ENCODE peak calls at places on chromosomes 4 and X, in nine cellular contexts. S is HL-60; O is CD8-positive, alpha-beta T cell; W is uterus; I is pancreas; R is suprapubic skin; Z is OCI-LY7; D is adrenal gland; B is left ventricle myocardium inferior. A is an unnamed sample.
A peak's percentile ranks its signal among the peaks of the same experiment; 100 is the strongest.

GRCh38 chr4:113837397-113837796 is 75.9 kb upstream of the CAMK2D start:
- DNase-seq in W (no peak), R (no peak), S (peak; percentile 52), O (no peak), D (no peak), B (no peak), Z (peak; percentile 84), I (no peak), A (peak; percentile 88)

GRCh38 chr4:7738458-7739076 is 201.1 kb downstream of the AFAP1 start:
- DNase-seq in I (no peak), D (no peak), W (no peak), B (peak; percentile 7), Z (no peak), R (no peak), S (no peak), O (no peak), A (no peak)

GRCh38 chrX:153920546-153920945 is 5.5 kb downstream of the ARHGAP4 start:
- DNase-seq in S (no peak), R (no peak), D (no peak), I (no peak), O (no peak), W (no peak), B (no peak), Z (no peak), A (no peak)

GRCh38 chr4:37685211-37685725 is 908 bp downstream of the RELL1 start:
- DNase-seq in B (no peak), D (no peak), S (peak; percentile 58), O (no peak), I (no peak), W (no peak), R (no peak), Z (peak; percentile 65), A (peak; percentile 62)

GRCh38 chr4:104693601-104694201 is 199.0 kb upstream of the CXXC4 start:
- DNase-seq in S (peak; percentile 11), B (no peak), O (no peak), R (no peak), I (no peak), D (no peak), W (no peak), Z (peak; percentile 13), A (peak; percentile 5)

GRCh38 chrX:115625577-115626301 is 64.8 kb downstream of the PLS3 start:
- DNase-seq in Z (no peak), I (no peak), D (no peak), W (no peak), O (no peak), B (no peak), R (no peak), S (no peak), A (no peak)

GRCh38 chr4:2937146-2937857 is 25.9 kb downstream of the NOP14 start:
- DNase-seq in S (no peak), I (peak; percentile 34), R (peak; percentile 72), D (peak; percentile 68), O (no peak), W (peak; percentile 21), B (peak; percentile 18), Z (no peak), A (no peak)

GRCh38 chr4:11623726-11624037 is 195.0 kb upstream of the HS3ST1 start:
- DNase-seq in S (no peak), Z (no peak), W (no peak), I (no peak), D (no peak), B (peak; percentile 25), O (no peak), R (no peak), A (peak; percentile 62)

GRCh38 chr4:171007618-171008390 is 805.4 kb upstream of the GALNTL6 start:
- DNase-seq in Z (no peak), W (no peak), O (no peak), S (no peak), R (no peak), I (no peak), D (no peak), B (no peak), A (no peak)

GRCh38 chrX:1466971-1467561 is 14.4 kb upstream of the ASMTL start:
- DNase-seq in S (peak; percentile 51), R (no peak), Z (peak; percentile 90), O (no peak), B (no peak), D (no peak), I (no peak), W (no peak), A (no peak)

GRCh38 chr4:56028165-56028564 is 79.4 kb downstream of the CEP135 start:
- DNase-seq in R (no peak), W (no peak), S (no peak), D (no peak), Z (no peak), I (no peak), O (no peak), B (no peak), A (no peak)

GRCh38 chr4:127616898-127617297 is 15.9 kb upstream of the INTU start:
- DNase-seq in B (no peak), Z (no peak), D (peak; percentile 27), R (no peak), W (no peak), S (no peak), I (no peak), O (no peak), A (no peak)

GRCh38 chr4:126364290-126364978 is 1049.7 kb downstream of the FAT4 start:
- DNase-seq in O (no peak), R (no peak), Z (no peak), I (no peak), B (no peak), W (no peak), D (no peak), S (no peak), A (no peak)

GRCh38 chrX:45445745-45446412 is 245.2 kb upstream of the DIPK2B start:
- DNase-seq in W (no peak), Z (no peak), S (no peak), O (no peak), B (no peak), R (no peak), D (peak; percentile 27), I (no peak), A (no peak)

GRCh38 chr4:8303485-8304281 is 34.1 kb downstream of the HTRA3 start:
- DNase-seq in B (peak; percentile 5), S (peak; percentile 25), Z (no peak), I (no peak), R (peak; percentile 14), W (peak; percentile 11), O (no peak), D (peak; percentile 76), A (no peak)

DNA sequence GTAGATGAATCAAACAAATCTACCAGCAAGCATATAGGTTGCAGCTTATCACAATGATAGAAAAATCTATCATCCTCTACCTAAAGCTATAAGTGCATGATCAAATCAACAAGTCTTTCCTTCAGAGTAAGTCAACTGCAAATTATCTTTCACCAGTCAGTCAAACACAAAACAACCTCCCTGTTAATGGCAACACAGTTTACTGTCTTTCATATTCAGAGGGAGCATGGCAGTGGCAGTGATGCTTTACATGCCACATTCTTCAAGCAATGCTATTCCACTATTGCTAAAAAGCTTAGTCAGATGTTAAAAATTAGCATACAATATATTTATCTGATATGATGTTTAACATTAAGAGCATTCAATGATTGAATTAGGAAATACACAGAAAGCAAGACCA is 245.1 kb upstream of the KLHL4 start:
- DNase-seq in O (no peak), I (no peak), B (no peak), W (no peak), R (no peak), Z (no peak), D (no peak), S (no peak), A (no peak)
- H3K27ac ChIP-seq in O (no peak overlapping the region), I (no peak overlapping the region), B (no peak overlapping the region), W (no peak overlapping the region), R (no peak overlapping the region), Z (no peak overlapping the region), D (no peak overlapping the region), S (no peak overlapping the region), A (no peak overlapping the region)

GRCh38 chr4:74947798-74948197 is 14.9 kb downstream of the PARM1 start:
- DNase-seq in S (no peak), D (no peak), B (no peak), Z (no peak), R (no peak), I (no peak), W (no peak), O (no peak), A (no peak)
- H3K4me3 ChIP-seq in S (no peak overlapping the region), D (no peak overlapping the region), B (no peak overlapping the region), Z (no peak overlapping the region), R (no peak overlapping the region), I (no peak overlapping the region), W (no peak overlapping the region), O (no peak overlapping the region), A (no peak overlapping the region)

DNA sequence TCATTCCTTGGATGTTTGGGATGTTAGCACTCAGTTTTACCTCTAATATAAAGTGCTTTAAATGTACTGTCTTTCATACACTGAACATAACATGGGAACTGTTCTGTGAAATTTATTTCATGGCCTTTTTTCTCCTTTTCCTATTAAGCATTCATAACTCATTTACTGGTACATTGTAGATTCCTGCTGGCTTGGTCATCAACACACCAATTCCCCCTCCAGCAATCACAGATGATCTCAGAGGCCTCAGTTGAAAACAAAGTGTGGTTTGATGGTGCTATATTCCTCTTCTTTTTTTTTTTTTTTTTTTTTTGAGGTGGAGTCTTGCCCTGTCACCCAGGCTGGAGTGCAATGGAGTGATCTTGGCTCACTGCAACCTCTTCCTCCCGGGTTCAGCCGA is 61.9 kb upstream of the FAM47B start:
- DNase-seq in O (no peak), R (no peak), B (no peak), Z (no peak), I (no peak), W (no peak), D (no peak), S (no peak), A (no peak)
- H3K27ac ChIP-seq in O (no peak overlapping the region), R (no peak overlapping the region), B (no peak overlapping the region), Z (no peak overlapping the region), I (no peak overlapping the region), W (no peak overlapping the region), D (no peak overlapping the region), S (no peak overlapping the region), A (no peak overlapping the region)

GRCh38 chrX:47233333-47234113 is 714 bp downstream of the USP11 start:
- DNase-seq in S (peak; percentile 96), D (peak; percentile 95), W (peak; percentile 95), I (peak; percentile 90), B (peak; percentile 93), O (peak; percentile 90), R (peak; percentile 97), Z (peak; percentile 90), A (peak; percentile 98)

GRCh38 chrX:47232803-47233332 is at the start of gene USP11:
- DNase-seq in W (peak; percentile 63), O (peak; percentile 31), D (peak; percentile 47), Z (peak; percentile 78), B (no peak), S (peak; percentile 21), I (no peak), R (peak; percentile 75), A (peak; percentile 75)

GRCh38 chrX:47232197-47232802 is 509 bp upstream of the USP11 start:
- DNase-seq in W (no peak), B (no peak), S (no peak), I (no peak), R (peak; percentile 36), Z (peak; percentile 6), O (no peak), D (no peak), A (no peak)

GRCh38 chrX:47235691-47236103 is 2.9 kb downstream of the USP11 start:
- DNase-seq in I (no peak), W (no peak), S (no peak), D (no peak), Z (no peak), B (no peak), O (no peak), R (no peak), A (peak; percentile 27)

DNA sequence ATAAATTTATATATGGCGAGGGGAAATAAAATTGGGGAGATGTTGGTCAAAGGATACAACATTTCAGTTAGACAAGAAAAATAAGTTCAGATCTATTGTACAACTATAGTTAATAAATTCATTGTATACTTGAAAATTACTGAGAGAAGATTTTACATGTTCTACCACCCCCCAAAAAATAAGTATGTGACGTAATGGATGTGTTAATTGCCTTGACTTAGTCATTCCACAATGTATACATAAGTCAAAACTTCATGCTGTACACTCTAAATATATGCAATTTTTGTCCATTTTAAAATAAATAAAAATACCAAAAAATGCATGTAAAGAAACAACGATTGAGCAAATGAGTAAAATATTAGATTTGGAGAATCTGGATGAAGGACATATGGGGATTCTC is 1.8 kb downstream of the USP11 start:
- DNase-seq in B (no peak), I (no peak), R (no peak), D (no peak), Z (no peak), S (no peak), W (no peak), O (no peak), A (peak; percentile 19)
- H3K4me3 ChIP-seq in B (peak overlapping the region; percentile 74), I (no peak overlapping the region), R (peak overlapping the region; percentile 58), D (no peak overlapping the region), Z (peak overlapping the region; percentile 77), S (no peak overlapping the region), W (peak overlapping the region; percentile 69), O (no peak overlapping the region), A (peak overlapping the region; percentile 84)

A was measured in cardiac muscle cell.